ENCODE peak calls at places on chromosomes 11 and 22, in six cellular contexts. O is GM06990, H is A549, Z is epithelial cell of proximal tubule, I is colonic mucosa, M is IMR-90. S is an unnamed sample.
A peak's percentile ranks its signal among the peaks of the same experiment; 100 is the strongest.

GRCh38 chr11:14803846-14804245 is 88.2 kb downstream of the CYP2R1 start:
- DNase-seq in M (peak; percentile 7), O (no peak), I (no peak), Z (no peak), H (no peak), S (no peak)

GRCh38 chr11:71563401-71563800 is 2.0 kb upstream of the KRTAP5-10 start:
- DNase-seq in H (peak; percentile 68), O (no peak), I (peak; percentile 25), M (peak; percentile 62), Z (peak; percentile 15), S (peak; percentile 74)

GRCh38 chr11:63912678-63913077 is 4.3 kb downstream of the RCOR2 start:
- DNase-seq in O (no peak), Z (no peak), H (no peak), I (no peak), M (no peak), S (no peak)

GRCh38 chr11:1302041-1302460 is 7.4 kb downstream of the TOLLIP start:
- DNase-seq in O (no peak), Z (no peak), M (no peak), H (no peak), I (peak; percentile 22), S (no peak)

GRCh38 chr11:12540913-12541587 is 133.2 kb upstream of the TEAD1 start:
- DNase-seq in I (no peak), O (no peak), H (peak; percentile 34), M (peak; percentile 94), Z (no peak), S (no peak)

GRCh38 chr22:26967282-26967681 is 309.9 kb downstream of the MIAT start:
- DNase-seq in M (no peak), O (no peak), I (no peak), H (no peak), Z (no peak), S (no peak)

GRCh38 chr22:41576877-41577276 is 12.8 kb downstream of the PMM1 start:
- DNase-seq in Z (no peak), O (peak; percentile 33), M (peak; percentile 52), H (peak; percentile 72), I (peak; percentile 40), S (peak; percentile 64)

GRCh38 chr11:61972796-61973602 is 5.6 kb upstream of the FTH1 start:
- DNase-seq in Z (peak; percentile 96), I (peak; percentile 54), H (peak; percentile 79), O (no peak), M (peak; percentile 91), S (peak; percentile 66)

GRCh38 chr11:100612766-100613165 is 74.3 kb upstream of the ARHGAP42 start:
- DNase-seq in I (no peak), H (no peak), O (peak; percentile 1), Z (no peak), M (no peak), S (no peak)

GRCh38 chr22:22882033-22882717 is 5.4 kb upstream of the IGLL5 start:
- DNase-seq in O (no peak), M (no peak), I (peak; percentile 41), Z (no peak), H (no peak), S (peak; percentile 75)

GRCh38 chr11:75388386-75389275 is 10.7 kb upstream of the RPS3 start:
- DNase-seq in M (peak; percentile 81), Z (no peak), O (no peak), I (peak; percentile 79), H (peak; percentile 87), S (peak; percentile 77)

GRCh38 chr11:128463386-128463829 is 124.0 kb downstream of the ETS1 start:
- DNase-seq in O (no peak), Z (peak; percentile 84), H (no peak), M (peak; percentile 99), I (no peak), S (no peak)

GRCh38 chr11:110507328-110507727 is 77.6 kb downstream of the FDX1 start:
- DNase-seq in H (no peak), O (no peak), I (no peak), Z (no peak), M (no peak), S (no peak)

GRCh38 chr22:28105396-28105795 is 186.3 kb upstream of the PITPNB start:
- DNase-seq in I (no peak), M (no peak), Z (no peak), H (no peak), O (no peak), S (no peak)

GRCh38 chr11:2299773-2300172 is 1.9 kb downstream of the C11orf21 start:
- DNase-seq in O (no peak), M (no peak), H (no peak), Z (no peak), I (no peak), S (no peak)

GRCh38 chr11:44949160-44950035 is 1.3 kb downstream of the TP53I11 start:
- DNase-seq in O (no peak), Z (no peak), M (peak; percentile 42), I (peak; percentile 72), H (peak; percentile 68), S (peak; percentile 15)

GRCh38 chr11:64868904-64869570 is 9.4 kb downstream of the EHD1 start:
- DNase-seq in I (no peak), H (peak; percentile 60), O (peak; percentile 61), Z (no peak), M (peak; percentile 94), S (peak; percentile 74)

GRCh38 chr11:24312464-24313238 is 184.2 kb upstream of the LUZP2 start:
- DNase-seq in M (peak; percentile 84), I (no peak), O (no peak), H (no peak), Z (no peak), S (no peak)

GRCh38 chr22:39384750-39385480 is 14.7 kb upstream of the TAB1 start:
- DNase-seq in I (no peak), O (no peak), H (peak; percentile 60), Z (no peak), M (peak; percentile 28), S (peak; percentile 53)

GRCh38 chr11:67700548-67701262 is 26.3 kb upstream of the ALDH3B2 start:
- DNase-seq in M (no peak), O (no peak), I (no peak), H (no peak), Z (no peak), S (no peak)

GRCh38 chr11:115257286-115258077 is 246.7 kb downstream of the CADM1 start:
- DNase-seq in H (no peak), O (no peak), I (no peak), Z (no peak), M (no peak), S (no peak)

GRCh38 chr11:21866781-21867180 is 326.1 kb upstream of the ANO5 start:
- DNase-seq in O (no peak), I (no peak), H (no peak), M (no peak), Z (no peak), S (no peak)

GRCh38 chr11:77602385-77603105 is 12.8 kb downstream of the AQP11 start:
- DNase-seq in H (peak; percentile 72), I (no peak), O (no peak), Z (peak; percentile 93), M (peak; percentile 90), S (no peak)

GRCh38 chr11:20668844-20669832 is at the start of gene NELL1:
- DNase-seq in I (no peak), H (no peak), O (peak; percentile 3), M (no peak), Z (no peak), S (no peak)

GRCh38 chr11:20670932-20671403 is 1.6 kb downstream of the NELL1 start:
- DNase-seq in H (no peak), O (no peak), I (no peak), Z (no peak), M (no peak), S (no peak)

GRCh38 chr11:20669833-20670684 is 673 bp downstream of the NELL1 start:
- DNase-seq in Z (no peak), O (peak; percentile 8), H (no peak), I (no peak), M (no peak), S (no peak)

GRCh38 chr11:20671856-20672546 is 2.6 kb downstream of the NELL1 start:
- DNase-seq in O (no peak), M (no peak), H (peak; percentile 20), I (no peak), Z (peak; percentile 25), S (no peak)

GRCh38 chr11:20672575-20672974 is 3.2 kb downstream of the NELL1 start:
- DNase-seq in O (no peak), M (no peak), I (no peak), H (peak; percentile 20), Z (no peak), S (peak; percentile 16)
- TF ChIP-seq CTCF in O (peak; percentile 57), M (peak; percentile 9), I (no peak), H (peak; percentile 29), Z (peak; percentile 49), S (peak; percentile 34)

DNA sequence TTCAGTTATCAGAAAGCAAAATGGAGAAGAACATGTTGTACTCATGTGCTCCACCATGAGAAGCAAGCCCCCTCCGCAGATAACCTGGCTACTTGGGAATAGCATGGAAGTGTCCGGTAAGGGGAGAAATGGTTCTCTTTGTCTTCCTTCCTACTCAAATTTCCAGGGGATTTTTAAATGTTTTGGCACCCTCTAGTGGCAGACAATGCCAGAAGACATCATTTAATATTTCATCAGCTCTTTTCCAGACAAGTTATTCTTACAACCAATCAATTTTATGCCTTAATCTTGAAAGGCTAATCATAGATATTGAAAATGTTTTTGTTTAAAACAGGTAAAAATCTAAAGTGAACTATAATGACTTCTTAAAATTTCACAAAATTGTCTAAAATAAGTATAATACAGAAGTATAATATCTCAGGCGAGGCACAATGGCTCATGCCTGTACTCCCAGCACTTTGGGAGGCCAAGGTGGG is 15.7 kb downstream of the CRTAM start:
- DNase-seq in Z (peak; percentile 35), O (no peak), I (peak; percentile 63), M (peak; percentile 84), H (peak; percentile 82), S (peak; percentile 66)
- TF ChIP-seq CTCF in Z (peak; percentile 70), O (peak; percentile 60), I (peak; percentile 74), M (peak; percentile 85), H (peak; percentile 83), S (peak; percentile 53)

DNA sequence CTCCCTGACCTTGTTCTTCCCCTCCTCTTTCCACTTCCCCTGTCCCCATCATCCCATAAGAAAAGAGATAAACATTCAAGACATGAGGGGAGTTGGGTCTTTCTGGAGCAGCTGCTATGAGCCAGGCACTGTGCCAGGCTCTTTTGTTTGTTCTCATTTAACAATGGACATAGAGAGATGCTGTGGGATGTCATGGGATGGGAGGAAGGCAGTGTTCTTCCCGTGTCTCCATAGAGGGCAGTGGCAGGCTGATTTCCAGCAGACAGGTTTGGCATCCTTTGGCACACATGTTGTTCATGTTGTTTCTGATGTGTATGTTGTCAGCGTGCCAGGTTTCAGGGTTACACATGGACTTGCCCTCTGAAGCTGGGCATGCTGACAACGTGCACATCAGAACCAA is 44.0 kb upstream of the NECTIN1 start:
- DNase-seq in M (no peak), I (no peak), Z (no peak), H (no peak), O (no peak), S (no peak)
- TF ChIP-seq CTCF in M (no peak), I (no peak), Z (no peak), H (no peak), O (no peak), S (no peak)

DNA sequence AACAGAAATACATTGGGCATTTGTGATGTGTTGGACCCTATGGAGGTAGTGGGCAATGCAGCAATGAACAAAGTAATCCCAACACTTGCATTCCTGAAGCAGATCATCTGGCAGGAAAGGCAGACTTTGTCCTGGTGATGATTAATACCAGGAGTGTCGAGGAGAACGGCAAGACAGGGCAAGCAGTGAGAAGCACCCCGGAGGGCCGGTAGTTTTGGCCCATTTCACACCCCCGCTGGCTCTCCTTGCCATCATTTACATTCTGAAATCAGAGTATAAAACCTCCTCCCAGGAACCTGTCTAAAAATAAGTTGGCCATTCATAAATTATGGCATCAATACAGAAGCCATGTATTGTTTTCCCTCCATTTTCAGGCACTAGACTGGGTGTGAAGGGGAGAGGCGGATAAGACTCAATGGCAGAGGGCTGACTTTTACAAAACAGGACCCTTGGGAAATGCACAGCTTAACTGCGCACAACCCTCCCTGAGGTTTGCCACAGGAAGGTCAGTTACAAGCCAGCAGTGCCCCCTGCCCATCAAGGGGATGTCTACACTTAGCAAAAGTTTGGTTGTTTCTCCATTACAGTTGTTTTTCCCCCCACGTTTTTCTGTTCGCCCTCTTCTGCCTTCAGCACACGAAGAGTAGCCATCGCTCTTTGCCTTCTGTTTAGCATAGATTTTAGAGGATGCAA is 55.6 kb downstream of the OPCML start:
- DNase-seq in Z (no peak), O (no peak), I (no peak), M (no peak), H (no peak), S (no peak)
- TF ChIP-seq CTCF in Z (no peak), O (no peak), I (no peak), M (no peak), H (no peak), S (no peak)

S was measured in GM12865.